ENCODE peak calls at places on chromosomes 5 and 9, in six cellular contexts. One of them, this sample, is unnamed.

GRCh38 chr9:81759680-81760215 is 70.4 kb upstream of the TLE1 start:
- DNase-seq in colonic mucosa: no peak
- DNase-seq in CD8-positive, alpha-beta memory T cell: no peak
- DNase-seq in neural progenitor cell: no peak
- DNase-seq in aorta: no peak
- DNase-seq in uterus: no peak
- DNase-seq in this sample: no peak

GRCh38 chr9:131712151-131712716 is 27.6 kb downstream of the RAPGEF1 start:
- DNase-seq in CD8-positive, alpha-beta memory T cell: no peak
- DNase-seq in colonic mucosa: no peak
- DNase-seq in uterus: no peak
- DNase-seq in neural progenitor cell: no peak
- DNase-seq in aorta: no peak
- DNase-seq in this sample: no peak

GRCh38 chr5:142644640-142645361 is 41.1 kb downstream of the FGF1 start:
- DNase-seq in CD8-positive, alpha-beta memory T cell: no peak
- DNase-seq in colonic mucosa: no peak
- DNase-seq in aorta: no peak
- DNase-seq in uterus: peak
- DNase-seq in neural progenitor cell: no peak
- DNase-seq in this sample: peak

GRCh38 chr5:96661101-96661840 is 905 bp upstream of the CAST start:
- DNase-seq in colonic mucosa: peak
- DNase-seq in neural progenitor cell: peak
- DNase-seq in aorta: no peak
- DNase-seq in CD8-positive, alpha-beta memory T cell: peak
- DNase-seq in uterus: peak
- DNase-seq in this sample: no peak

GRCh38 chr5:61563401-61563800 is 231.3 kb downstream of the ZSWIM6 start:
- DNase-seq in aorta: no peak
- DNase-seq in neural progenitor cell: no peak
- DNase-seq in CD8-positive, alpha-beta memory T cell: no peak
- DNase-seq in uterus: no peak
- DNase-seq in colonic mucosa: peak
- DNase-seq in this sample: no peak

GRCh38 chr5:15124461-15124860 is 252.9 kb upstream of the ANKH start:
- DNase-seq in colonic mucosa: no peak
- DNase-seq in neural progenitor cell: no peak
- DNase-seq in CD8-positive, alpha-beta memory T cell: no peak
- DNase-seq in aorta: no peak
- DNase-seq in uterus: no peak
- DNase-seq in this sample: no peak

GRCh38 chr5:139388198-139388821 is 1.4 kb downstream of the MZB1 start:
- DNase-seq in uterus: no peak
- DNase-seq in neural progenitor cell: no peak
- DNase-seq in CD8-positive, alpha-beta memory T cell: no peak
- DNase-seq in aorta: peak
- DNase-seq in colonic mucosa: peak
- DNase-seq in this sample: no peak

GRCh38 chr5:52449506-52449905 is 338.2 kb upstream of the ITGA1 start:
- DNase-seq in uterus: no peak
- DNase-seq in CD8-positive, alpha-beta memory T cell: no peak
- DNase-seq in aorta: no peak
- DNase-seq in colonic mucosa: no peak
- DNase-seq in neural progenitor cell: no peak
- DNase-seq in this sample: no peak

GRCh38 chr5:132354828-132355765 is 14.4 kb upstream of the SLC22A5 start:
- DNase-seq in CD8-positive, alpha-beta memory T cell: no peak
- DNase-seq in uterus: no peak
- DNase-seq in aorta: no peak
- DNase-seq in colonic mucosa: no peak
- DNase-seq in neural progenitor cell: no peak
- DNase-seq in this sample: no peak

GRCh38 chr9:13661014-13661413 is 381.5 kb upstream of the MPDZ start:
- DNase-seq in aorta: no peak
- DNase-seq in uterus: no peak
- DNase-seq in neural progenitor cell: no peak
- DNase-seq in CD8-positive, alpha-beta memory T cell: no peak
- DNase-seq in colonic mucosa: no peak
- DNase-seq in this sample: no peak

GRCh38 chr5:151684690-151685361 is 1.9 kb downstream of the SPARC start:
- DNase-seq in aorta: no peak
- DNase-seq in colonic mucosa: peak
- DNase-seq in uterus: peak
- DNase-seq in CD8-positive, alpha-beta memory T cell: no peak
- DNase-seq in neural progenitor cell: peak
- DNase-seq in this sample: peak

GRCh38 chr9:93823245-93824072 is 131.7 kb downstream of the BARX1 start:
- DNase-seq in uterus: no peak
- DNase-seq in CD8-positive, alpha-beta memory T cell: no peak
- DNase-seq in neural progenitor cell: no peak
- DNase-seq in colonic mucosa: no peak
- DNase-seq in aorta: peak
- DNase-seq in this sample: no peak

GRCh38 chr5:65190328-65191053 is 291.2 kb downstream of the ADAMTS6 start:
- DNase-seq in colonic mucosa: no peak
- DNase-seq in neural progenitor cell: no peak
- DNase-seq in uterus: no peak
- DNase-seq in CD8-positive, alpha-beta memory T cell: no peak
- DNase-seq in aorta: no peak
- DNase-seq in this sample: no peak

GRCh38 chr5:123549256-123549904 is 37.4 kb downstream of the CSNK1G3 start:
- DNase-seq in aorta: no peak
- DNase-seq in colonic mucosa: peak
- DNase-seq in uterus: no peak
- DNase-seq in neural progenitor cell: no peak
- DNase-seq in CD8-positive, alpha-beta memory T cell: peak
- DNase-seq in this sample: no peak

GRCh38 chr5:131367219-131367860 is 103.5 kb downstream of the CDC42SE2 start:
- DNase-seq in neural progenitor cell: no peak
- DNase-seq in uterus: no peak
- DNase-seq in aorta: no peak
- DNase-seq in CD8-positive, alpha-beta memory T cell: no peak
- DNase-seq in colonic mucosa: no peak
- DNase-seq in this sample: no peak

GRCh38 chr9:15513335-15513734 is 2.6 kb upstream of the PSIP1 start:
- DNase-seq in neural progenitor cell: peak
- DNase-seq in colonic mucosa: no peak
- DNase-seq in uterus: no peak
- DNase-seq in CD8-positive, alpha-beta memory T cell: no peak
- DNase-seq in aorta: no peak
- DNase-seq in this sample: no peak

GRCh38 chr9:132185164-132186009 is 23.5 kb downstream of the NTNG2 start:
- DNase-seq in colonic mucosa: no peak
- DNase-seq in uterus: no peak
- DNase-seq in aorta: no peak
- DNase-seq in CD8-positive, alpha-beta memory T cell: no peak
- DNase-seq in neural progenitor cell: peak
- DNase-seq in this sample: no peak

GRCh38 chr9:137973829-137974416 is 96.3 kb downstream of the CACNA1B start:
- DNase-seq in colonic mucosa: no peak
- DNase-seq in CD8-positive, alpha-beta memory T cell: no peak
- DNase-seq in aorta: peak
- DNase-seq in neural progenitor cell: no peak
- DNase-seq in uterus: peak
- DNase-seq in this sample: no peak

GRCh38 chr9:4301971-4302427 is 2.1 kb upstream of the GLIS3 start:
- DNase-seq in colonic mucosa: peak
- DNase-seq in neural progenitor cell: no peak
- DNase-seq in CD8-positive, alpha-beta memory T cell: no peak
- DNase-seq in uterus: peak
- DNase-seq in aorta: peak
- DNase-seq in this sample: peak

GRCh38 chr9:97787551-97787950 is 65.5 kb upstream of the FOXE1 start:
- DNase-seq in CD8-positive, alpha-beta memory T cell: no peak
- DNase-seq in colonic mucosa: no peak
- DNase-seq in aorta: no peak
- DNase-seq in neural progenitor cell: no peak
- DNase-seq in uterus: no peak
- DNase-seq in this sample: no peak

GRCh38 chr5:158951951-158952545 is 147.7 kb downstream of the EBF1 start:
- DNase-seq in uterus: no peak
- DNase-seq in aorta: no peak
- DNase-seq in CD8-positive, alpha-beta memory T cell: no peak
- DNase-seq in colonic mucosa: no peak
- DNase-seq in neural progenitor cell: peak
- DNase-seq in this sample: no peak

GRCh38 chr9:123682746-123683145 is 247.2 kb downstream of the DENND1A start:
- DNase-seq in uterus: no peak
- DNase-seq in neural progenitor cell: no peak
- DNase-seq in colonic mucosa: no peak
- DNase-seq in CD8-positive, alpha-beta memory T cell: no peak
- DNase-seq in aorta: no peak
- DNase-seq in this sample: no peak

GRCh38 chr5:31237159-31237558 is 43.7 kb downstream of the CDH6 start:
- DNase-seq in colonic mucosa: no peak
- DNase-seq in neural progenitor cell: no peak
- DNase-seq in CD8-positive, alpha-beta memory T cell: no peak
- DNase-seq in uterus: no peak
- DNase-seq in aorta: no peak
- DNase-seq in this sample: no peak

GRCh38 chr5:84372066-84372700 is 12.5 kb downstream of the EDIL3 start:
- DNase-seq in colonic mucosa: no peak
- DNase-seq in uterus: no peak
- DNase-seq in CD8-positive, alpha-beta memory T cell: no peak
- DNase-seq in neural progenitor cell: no peak
- DNase-seq in aorta: no peak
- DNase-seq in this sample: no peak

GRCh38 chr5:64462391-64462790 is 43.4 kb upstream of the RGS7BP start:
- DNase-seq in aorta: no peak
- DNase-seq in colonic mucosa: no peak
- DNase-seq in CD8-positive, alpha-beta memory T cell: no peak
- DNase-seq in neural progenitor cell: no peak
- DNase-seq in uterus: no peak
- DNase-seq in this sample: no peak

GRCh38 chr9:95736891-95737522 is 138.5 kb upstream of the ERCC6L2 start:
- DNase-seq in colonic mucosa: no peak
- DNase-seq in neural progenitor cell: no peak
- DNase-seq in aorta: no peak
- DNase-seq in CD8-positive, alpha-beta memory T cell: no peak
- DNase-seq in uterus: no peak
- DNase-seq in this sample: no peak
- H3K27ac ChIP-seq in colonic mucosa: no peak
- H3K27ac ChIP-seq in neural progenitor cell: no peak
- H3K27ac ChIP-seq in aorta: no peak
- H3K27ac ChIP-seq in CD8-positive, alpha-beta memory T cell: no peak
- H3K27ac ChIP-seq in uterus: no peak
- H3K27ac ChIP-seq in this sample: no peak

GRCh38 chr5:150446583-150446982 is 3.0 kb downstream of the RPS14 start:
- DNase-seq in aorta: no peak
- DNase-seq in CD8-positive, alpha-beta memory T cell: no peak
- DNase-seq in colonic mucosa: no peak
- DNase-seq in uterus: no peak
- DNase-seq in neural progenitor cell: no peak
- DNase-seq in this sample: no peak
- H3K27ac ChIP-seq in aorta: no peak
- H3K27ac ChIP-seq in CD8-positive, alpha-beta memory T cell: no peak
- H3K27ac ChIP-seq in colonic mucosa: no peak
- H3K27ac ChIP-seq in uterus: no peak
- H3K27ac ChIP-seq in neural progenitor cell: no peak
- H3K27ac ChIP-seq in this sample: no peak

DNA sequence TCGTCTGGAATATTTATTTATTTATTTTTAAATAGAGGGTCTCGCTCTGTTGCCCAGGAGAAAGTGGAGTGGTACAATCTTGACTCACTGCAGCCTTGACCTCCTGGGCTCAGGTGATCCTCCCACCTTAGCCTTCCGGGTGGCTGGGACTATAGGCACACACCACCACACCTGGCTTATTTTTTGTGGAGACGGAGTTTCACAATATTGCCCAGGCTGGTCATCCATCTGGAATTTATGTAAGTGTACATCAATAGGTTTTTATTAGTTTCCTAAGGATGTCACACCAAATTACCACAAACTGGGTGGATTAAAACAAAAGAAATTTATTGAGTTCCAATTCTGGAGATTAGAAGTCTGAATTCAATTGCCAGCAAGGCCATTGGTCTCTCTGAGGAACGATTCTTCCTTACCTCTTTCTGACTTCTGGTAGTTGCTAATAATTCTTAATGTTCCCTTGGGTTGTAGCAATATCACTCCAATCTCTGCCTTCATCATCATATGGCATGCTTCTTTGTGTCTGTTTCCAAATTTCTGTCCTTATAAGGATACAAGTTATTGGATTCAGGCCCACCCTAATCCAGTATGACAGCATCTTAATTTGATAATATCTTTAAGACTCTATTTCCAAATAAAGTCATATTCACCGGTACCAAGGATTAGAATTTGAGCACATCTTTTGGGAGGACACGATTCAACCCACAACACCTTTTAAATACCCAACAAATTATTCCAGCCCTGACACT is 16.3 kb upstream of the RAD23B start:
- DNase-seq in CD8-positive, alpha-beta memory T cell: no peak
- DNase-seq in neural progenitor cell: no peak
- DNase-seq in aorta: no peak
- DNase-seq in colonic mucosa: no peak
- DNase-seq in uterus: no peak
- DNase-seq in this sample: no peak
- H3K27ac ChIP-seq in CD8-positive, alpha-beta memory T cell: no peak
- H3K27ac ChIP-seq in neural progenitor cell: no peak
- H3K27ac ChIP-seq in aorta: no peak
- H3K27ac ChIP-seq in colonic mucosa: no peak
- H3K27ac ChIP-seq in uterus: no peak
- H3K27ac ChIP-seq in this sample: no peak

GRCh38 chr9:104091028-104091590 is 3.0 kb upstream of the SMC2 start:
- DNase-seq in colonic mucosa: peak
- DNase-seq in aorta: no peak
- DNase-seq in CD8-positive, alpha-beta memory T cell: no peak
- DNase-seq in neural progenitor cell: no peak
- DNase-seq in uterus: no peak
- DNase-seq in this sample: no peak

GRCh38 chr9:104090578-104090977 is 3.5 kb upstream of the SMC2 start:
- DNase-seq in colonic mucosa: no peak
- DNase-seq in neural progenitor cell: no peak
- DNase-seq in aorta: no peak
- DNase-seq in CD8-positive, alpha-beta memory T cell: no peak
- DNase-seq in uterus: no peak
- DNase-seq in this sample: no peak

GRCh38 chr9:104093162-104093561 is 947 bp upstream of the SMC2 start:
- DNase-seq in aorta: no peak
- DNase-seq in uterus: no peak
- DNase-seq in CD8-positive, alpha-beta memory T cell: no peak
- DNase-seq in neural progenitor cell: peak
- DNase-seq in colonic mucosa: peak
- DNase-seq in this sample: no peak

GRCh38 chr9:104092192-104092591 is 1.9 kb upstream of the SMC2 start:
- DNase-seq in neural progenitor cell: no peak
- DNase-seq in aorta: no peak
- DNase-seq in CD8-positive, alpha-beta memory T cell: no peak
- DNase-seq in colonic mucosa: no peak
- DNase-seq in uterus: no peak
- DNase-seq in this sample: no peak

DNA sequence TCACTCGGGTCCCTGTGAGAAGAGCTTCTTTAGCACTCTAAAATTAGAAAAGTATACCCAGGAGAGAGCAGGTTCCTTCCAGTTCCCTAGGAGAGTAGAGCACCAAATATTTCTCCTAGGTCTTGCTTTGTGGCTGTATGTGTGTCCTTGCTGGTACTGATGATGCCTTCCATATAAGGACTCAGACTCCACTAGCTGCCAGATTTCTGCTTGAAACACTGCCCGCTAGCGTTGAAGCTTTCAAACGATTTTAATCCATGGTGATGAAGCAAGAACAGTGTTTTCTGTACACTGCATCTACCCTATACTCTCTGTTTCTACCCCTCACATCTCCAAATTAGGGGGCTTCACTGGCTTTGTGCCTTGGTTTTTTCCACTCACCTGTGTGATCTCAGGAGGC is 2.4 kb upstream of the SMC2 start:
- DNase-seq in colonic mucosa: peak
- DNase-seq in neural progenitor cell: peak
- DNase-seq in CD8-positive, alpha-beta memory T cell: no peak
- DNase-seq in aorta: no peak
- DNase-seq in uterus: peak
- DNase-seq in this sample: no peak
- H3K27ac ChIP-seq in colonic mucosa: peak
- H3K27ac ChIP-seq in neural progenitor cell: no peak
- H3K27ac ChIP-seq in CD8-positive, alpha-beta memory T cell: no peak
- H3K27ac ChIP-seq in aorta: peak
- H3K27ac ChIP-seq in uterus: peak
- H3K27ac ChIP-seq in this sample: peak